ENCODE peak calls at places on chromosomes 13 and 19, in seven cellular contexts. K, H, V, X, R, U and J are unnamed samples.

GRCh38 chr13:109645831-109646230 is 140.6 kb downstream of the IRS2 start:
- DNase-seq in K (no peak), H (peak; percentile 31), V (no peak), X (no peak), R (no peak), U (no peak), J (no peak)

GRCh38 chr13:29541400-29541799 is 54.1 kb downstream of the SLC7A1 start:
- DNase-seq in K (no peak), H (no peak), V (no peak), X (no peak), R (no peak), U (no peak), J (no peak)

GRCh38 chr19:29965529-29965928 is 23.5 kb downstream of the URI1 start:
- DNase-seq in K (no peak), H (no peak), V (no peak), X (no peak), R (peak; percentile 80), U (no peak), J (no peak)

GRCh38 chr19:55679343-55680257 is 4.6 kb downstream of the EPN1 start:
- DNase-seq in K (no peak), H (no peak), V (no peak), X (no peak), R (peak; percentile 84), U (no peak), J (no peak)

GRCh38 chr19:9566729-9567128 is 17.6 kb downstream of the ZNF121 start:
- DNase-seq in K (no peak), H (no peak), V (no peak), X (no peak), R (no peak), U (no peak), J (no peak)

GRCh38 chr13:102100234-102100633 is 301.6 kb downstream of the FGF14 start:
- DNase-seq in K (no peak), H (no peak), V (no peak), X (no peak), R (no peak), U (no peak), J (no peak)

GRCh38 chr13:100954430-100955361 is 280.1 kb upstream of the TMTC4 start:
- DNase-seq in K (no peak), H (no peak), V (no peak), X (no peak), R (no peak), U (no peak), J (no peak)

GRCh38 chr13:109415057-109415456 is 371.3 kb downstream of the IRS2 start:
- DNase-seq in K (no peak), H (no peak), V (no peak), X (no peak), R (no peak), U (no peak), J (no peak)

GRCh38 chr13:51998723-51999471 is 12.4 kb downstream of the ATP7B start:
- DNase-seq in K (no peak), H (no peak), V (no peak), X (no peak), R (no peak), U (no peak), J (no peak)

GRCh38 chr13:110914293-110915056 is 394 bp downstream of the ANKRD10 start:
- DNase-seq in K (peak; percentile 52), H (peak; percentile 93), V (peak; percentile 82), X (peak; percentile 44), R (peak; percentile 81), U (peak; percentile 87), J (peak; percentile 69)

GRCh38 chr19:12841094-12841493 is 2.8 kb downstream of the MAST1 start:
- DNase-seq in K (no peak), H (no peak), V (no peak), X (no peak), R (peak; percentile 45), U (no peak), J (no peak)

GRCh38 chr13:70162141-70162540 is 53.9 kb upstream of the KLHL1 start:
- DNase-seq in K (no peak), H (no peak), V (no peak), X (no peak), R (no peak), U (no peak), J (no peak)

GRCh38 chr13:75537401-75538365 is at the start of gene COMMD6:
- DNase-seq in K (peak; percentile 33), H (peak; percentile 93), V (peak; percentile 88), X (peak; percentile 26), R (peak; percentile 94), U (peak; percentile 86), J (peak; percentile 74)

GRCh38 chr13:110347535-110348308 is 40.6 kb downstream of the COL4A2 start:
- DNase-seq in K (no peak), H (no peak), V (no peak), X (no peak), R (peak; percentile 98), U (peak; percentile 74), J (no peak)

GRCh38 chr19:53467138-53467502 is 413 bp upstream of the ZNF813 start:
- DNase-seq in K (no peak), H (no peak), V (no peak), X (no peak), R (no peak), U (peak; percentile 26), J (no peak)

DNA sequence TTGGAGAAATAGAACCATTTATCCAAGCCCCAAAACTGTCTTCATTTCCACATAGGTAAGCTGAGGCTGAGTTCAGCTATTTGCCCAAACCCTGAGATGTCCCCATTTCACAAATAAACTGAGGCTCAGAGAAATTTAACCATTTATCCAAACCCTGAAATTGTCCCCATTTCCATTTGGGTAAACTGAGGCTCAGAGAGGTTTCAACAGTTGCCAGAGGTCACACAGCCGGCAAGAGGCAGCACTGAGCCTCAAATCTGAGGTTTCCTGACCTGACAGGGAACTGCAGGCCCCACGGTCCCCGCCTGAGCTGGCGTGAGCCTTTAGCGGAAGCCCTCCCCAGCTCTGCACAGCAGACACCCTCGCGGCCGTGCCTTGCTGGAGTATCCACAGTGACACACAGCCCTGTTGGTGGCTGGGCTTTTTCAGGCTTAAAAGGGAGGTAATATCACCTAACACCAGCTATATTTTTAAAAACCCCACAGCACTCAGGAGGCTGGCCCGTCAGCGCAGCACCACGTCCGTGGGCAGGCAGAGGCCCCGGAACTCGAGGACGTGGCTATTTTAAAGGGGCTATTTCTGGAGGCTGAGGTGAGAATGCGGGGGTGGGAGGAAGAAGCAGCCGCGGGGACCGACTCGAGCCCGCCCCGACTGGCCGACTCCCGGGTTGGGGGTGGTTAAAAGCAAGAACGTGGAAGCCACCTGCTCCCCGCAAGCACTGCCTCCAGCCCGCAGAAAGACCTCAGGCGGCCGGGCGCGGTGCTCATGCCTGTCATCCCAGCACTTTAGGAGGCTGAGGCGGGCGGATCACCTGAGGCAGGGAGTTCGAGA is 18.5 kb downstream of the PTPRS start:
- DNase-seq in K (no peak), H (no peak), V (peak; percentile 33), X (no peak), R (no peak), U (no peak), J (no peak)
- H3K4me3 ChIP-seq in K (no peak overlapping the region), H (no peak overlapping the region), V (no peak overlapping the region), X (no peak overlapping the region), R (no peak overlapping the region), U (no peak overlapping the region), J (no peak overlapping the region)

DNA sequence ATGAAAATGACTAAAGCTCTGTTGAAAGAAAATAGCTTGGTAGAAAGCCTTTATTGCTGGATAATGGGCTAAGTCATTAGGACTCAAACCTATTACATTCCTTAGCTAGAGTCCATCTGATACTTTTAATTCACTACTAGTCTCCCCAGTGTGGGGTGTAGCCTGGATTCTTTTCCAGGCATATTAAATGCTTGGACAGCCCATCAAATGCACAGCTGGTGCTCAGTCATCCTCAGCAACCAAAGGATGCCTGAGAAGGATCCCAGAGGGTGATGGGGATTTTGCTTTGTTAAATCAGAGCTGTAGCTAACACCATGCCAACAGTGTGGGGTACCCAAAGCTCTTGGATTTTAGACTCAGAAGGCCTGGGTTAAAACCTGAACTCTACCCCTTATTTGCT is 153.5 kb downstream of the DLEU7 start:
- DNase-seq in K (no peak), H (no peak), V (no peak), X (no peak), R (no peak), U (no peak), J (no peak)
- H3K4me1 ChIP-seq in K (peaks cover 63% of the 10 kb centered on the region), H (peaks cover 30% of the 10 kb centered on the region), V (no peaks in the 10 kb centered on the region), X (no peaks in the 10 kb centered on the region), R (peaks cover 38% of the 10 kb centered on the region), U (peaks cover 5% of the 10 kb centered on the region), J (peaks cover 26% of the 10 kb centered on the region)

DNA sequence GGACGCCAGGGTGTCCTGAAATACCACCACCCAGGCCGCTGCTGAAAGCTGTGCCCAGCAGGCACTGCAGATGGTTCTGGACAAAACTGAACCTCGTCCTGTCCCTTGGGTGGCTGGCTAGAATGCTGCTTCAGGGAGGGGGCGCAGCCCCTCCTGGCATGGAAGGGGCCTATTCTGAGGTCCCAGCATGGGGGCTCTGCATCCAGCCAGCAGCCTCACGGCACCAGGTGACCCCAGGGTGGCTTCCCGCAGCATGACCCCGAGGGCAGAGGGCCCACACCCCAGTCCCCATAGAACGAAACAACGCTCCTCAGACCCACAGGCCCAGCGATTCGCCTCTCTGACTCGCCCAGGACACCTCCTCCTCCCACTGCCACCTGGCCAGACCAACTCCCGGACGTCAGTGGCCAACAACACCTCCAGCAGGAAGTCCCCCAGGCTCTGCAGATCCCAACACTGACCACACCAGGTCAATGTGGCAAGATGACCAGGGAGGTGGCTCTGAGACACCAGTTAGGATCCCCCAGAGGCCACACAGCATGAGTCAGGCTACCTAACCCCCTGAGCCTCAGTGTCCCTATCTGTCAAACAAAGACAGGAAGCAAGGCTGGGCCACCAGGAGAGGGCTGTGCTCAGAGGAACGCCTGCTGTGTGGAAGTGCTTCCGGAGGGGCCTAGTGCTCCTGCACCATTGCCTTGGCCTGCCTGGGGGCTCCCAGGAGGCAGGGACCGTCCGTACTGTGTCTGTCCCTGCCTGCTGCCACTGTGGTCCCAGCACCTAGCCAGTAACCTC is 6.1 kb downstream of the MKNK2 start:
- DNase-seq in K (no peak), H (no peak), V (no peak), X (no peak), R (no peak), U (no peak), J (no peak)
- H3K4me3 ChIP-seq in K (peak overlapping the region; percentile 8), H (no peak overlapping the region), V (no peak overlapping the region), X (no peak overlapping the region), R (no peak overlapping the region), U (no peak overlapping the region), J (no peak overlapping the region)

GRCh38 chr13:73331556-73331955 is 272.8 kb downstream of the KLF5 start:
- DNase-seq in K (no peak), H (no peak), V (no peak), X (no peak), R (no peak), U (no peak), J (no peak)

GRCh38 chr13:73336789-73337188 is 278.0 kb downstream of the KLF5 start:
- DNase-seq in K (no peak), H (no peak), V (no peak), X (no peak), R (no peak), U (no peak), J (no peak)

GRCh38 chr13:73335938-73336337 is 277.1 kb downstream of the KLF5 start:
- DNase-seq in K (no peak), H (no peak), V (no peak), X (no peak), R (peak; percentile 4), U (no peak), J (no peak)

GRCh38 chr13:73335226-73335625 is 276.4 kb downstream of the KLF5 start:
- DNase-seq in K (no peak), H (no peak), V (peak; percentile 20), X (no peak), R (peak; percentile 86), U (no peak), J (no peak)

DNA sequence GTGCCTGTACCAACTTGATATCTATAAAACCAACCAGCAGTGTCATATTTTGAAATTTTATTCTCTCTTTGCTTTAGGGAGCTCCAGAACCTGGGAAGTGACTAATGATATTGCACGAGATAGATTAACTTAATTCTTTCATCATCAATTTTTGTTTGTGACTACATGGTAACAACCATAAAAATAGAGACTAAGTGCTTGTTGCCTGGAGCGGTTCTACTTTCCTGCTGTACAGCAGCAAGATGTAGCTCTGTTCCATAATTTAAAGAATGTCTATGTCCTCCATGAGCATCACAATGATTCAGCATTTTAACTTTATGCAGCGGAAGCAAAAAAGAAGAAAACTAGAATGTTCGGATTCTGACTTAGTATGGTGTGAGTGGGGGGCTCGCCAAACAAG is 275.7 kb downstream of the KLF5 start:
- DNase-seq in K (no peak), H (no peak), V (no peak), X (no peak), R (peak; percentile 56), U (no peak), J (no peak)
- H3K4me1 ChIP-seq in K (no peaks in the 10 kb centered on the region), H (no peaks in the 10 kb centered on the region), V (no peaks in the 10 kb centered on the region), X (no peaks in the 10 kb centered on the region), R (peaks cover 29% of the 10 kb centered on the region), U (no peaks in the 10 kb centered on the region), J (no peaks in the 10 kb centered on the region)